ENCODE peak calls at places on chromosome 16, in six cellular contexts. Z is NCI-H1417; V is choroid plexus epithelial cell; B is activated CD4-positive, alpha-beta T cell treated with anti-CD3 and anti-CD28 coated beads, Interleukin-2, amount 10 ng/mL, durations not matched to agents 24 days and 14 days; K is posterior cingulate gyrus; R is BJ. F is an unnamed sample.

GRCh38 chr16:31853300-31853699 is 20.3 kb upstream of the ZNF267 start:
- DNase-seq in R (no peak), V (no peak), Z (no peak), B (no peak), K (no peak), F (no peak)

GRCh38 chr16:30010817-30011504 is at the start of gene DOC2A:
- DNase-seq in V (no peak), B (peak), K (no peak), Z (peak), R (no peak), F (no peak)

GRCh38 chr16:89314357-89314756 is 96.9 kb downstream of the ZNF778 start:
- DNase-seq in Z (no peak), R (no peak), V (no peak), B (peak), K (peak), F (no peak)

GRCh38 chr16:82451449-82451848 is 175.3 kb upstream of the CDH13 start:
- DNase-seq in K (no peak), B (no peak), R (no peak), Z (no peak), V (no peak), F (no peak)

GRCh38 chr16:22948058-22948602 is 134.2 kb downstream of the HS3ST2 start:
- DNase-seq in R (no peak), B (no peak), V (no peak), Z (no peak), K (peak), F (no peak)

GRCh38 chr16:70476272-70477020 is 22.1 kb downstream of the FCSK start:
- DNase-seq in R (peak), B (peak), Z (no peak), V (peak), K (peak), F (peak)

GRCh38 chr16:10871157-10871991 is 5.6 kb upstream of the CIITA start:
- DNase-seq in Z (no peak), V (peak), B (peak), R (peak), K (peak), F (peak)

GRCh38 chr16:27903046-27903655 is 160.4 kb downstream of the GSG1L start:
- DNase-seq in B (no peak), Z (no peak), R (no peak), K (no peak), V (no peak), F (no peak)

GRCh38 chr16:72098936-72099335 is 5.3 kb downstream of the DHX38 start:
- DNase-seq in K (no peak), Z (no peak), R (no peak), B (no peak), V (no peak), F (no peak)

GRCh38 chr16:85463672-85464071 is 149.4 kb upstream of the GSE1 start:
- DNase-seq in Z (peak), V (no peak), B (no peak), K (no peak), R (no peak), F (no peak)

GRCh38 chr16:55368205-55368604 is 44.2 kb downstream of the IRX6 start:
- DNase-seq in V (no peak), K (no peak), Z (no peak), R (no peak), B (no peak), F (peak)

GRCh38 chr16:11783319-11784047 is 13.6 kb downstream of the ZC3H7A start:
- DNase-seq in Z (no peak), K (no peak), B (peak), R (no peak), V (peak), F (peak)

GRCh38 chr16:62135903-62136302 is 99.7 kb upstream of the CDH8 start:
- DNase-seq in V (no peak), K (no peak), R (peak), B (no peak), Z (no peak), F (no peak)

GRCh38 chr16:27238016-27238587 is 30.5 kb downstream of the NSMCE1 start:
- DNase-seq in Z (no peak), R (no peak), V (no peak), K (no peak), B (no peak), F (no peak)

GRCh38 chr16:57893559-57894389 is 77.2 kb downstream of the CNGB1 start:
- DNase-seq in V (peak), K (no peak), B (no peak), Z (no peak), R (peak), F (peak)

GRCh38 chr16:63461248-63461841 is 1425.1 kb upstream of the CDH8 start:
- DNase-seq in V (peak), Z (peak), R (no peak), B (no peak), K (no peak), F (peak)

GRCh38 chr16:1054660-1055556 is 17.6 kb upstream of the SSTR5 start:
- DNase-seq in R (no peak), V (peak), B (peak), K (peak), Z (peak), F (peak)

GRCh38 chr16:1654505-1655268 is 23.4 kb upstream of the JPT2 start:
- DNase-seq in K (peak), R (no peak), Z (no peak), B (no peak), V (no peak), F (no peak)

GRCh38 chr16:50489187-50489586 is 59.0 kb upstream of the NKD1 start:
- DNase-seq in R (no peak), K (no peak), B (no peak), Z (no peak), V (no peak), F (no peak)

GRCh38 chr16:18797746-18798145 is 3.6 kb downstream of the ARL6IP1 start:
- DNase-seq in V (no peak), B (no peak), R (no peak), Z (no peak), K (no peak), F (no peak)

GRCh38 chr16:610513-611381 is 20.0 kb upstream of the WFIKKN1 start:
- DNase-seq in Z (peak), R (no peak), K (peak), V (peak), B (peak), F (peak)

GRCh38 chr16:26985100-26986065 is 81.3 kb upstream of the C16orf82 start:
- DNase-seq in Z (no peak), R (no peak), V (no peak), K (no peak), B (no peak), F (no peak)

GRCh38 chr16:46961373-46962353 is 11.8 kb downstream of the DNAJA2 start:
- DNase-seq in V (no peak), R (no peak), Z (no peak), B (no peak), K (no peak), F (peak)

GRCh38 chr16:30896203-30896889 is at the start of gene CTF1:
- DNase-seq in R (peak), K (peak), V (peak), Z (peak), B (peak), F (peak)

GRCh38 chr16:7086842-7087616 is 245.6 kb upstream of the RBFOX1 start:
- DNase-seq in B (no peak), R (no peak), V (no peak), Z (peak), K (peak), F (no peak)

GRCh38 chr16:84582958-84583516 is 34.8 kb downstream of the COTL1 start:
- DNase-seq in K (no peak), Z (no peak), B (no peak), R (no peak), V (peak), F (peak)